ENCODE peak calls at places on chromosomes 3 and 15, in eight cellular contexts. One of them, this sample, is unnamed.

GRCh38 chr3:27485853-27486252 is 1.7 kb upstream of the SLC4A7 start:
- DNase-seq in tibial nerve: no peak
- DNase-seq in A549: no peak
- DNase-seq in cardiac muscle cell: no peak
- DNase-seq in SJSA1: no peak
- DNase-seq in coronary artery: no peak
- DNase-seq in body of pancreas: no peak
- DNase-seq in IMR-90: no peak
- DNase-seq in this sample: no peak

GRCh38 chr3:127764301-127764700 is 58.0 kb downstream of the MGLL start:
- DNase-seq in IMR-90: no peak
- DNase-seq in A549: no peak
- DNase-seq in cardiac muscle cell: no peak
- DNase-seq in body of pancreas: no peak
- DNase-seq in coronary artery: no peak
- DNase-seq in SJSA1: no peak
- DNase-seq in tibial nerve: no peak
- DNase-seq in this sample: peak; percentile 35

GRCh38 chr3:52385157-52385556 is 59.7 kb downstream of the SEMA3G start:
- DNase-seq in IMR-90: peak; percentile 41
- DNase-seq in SJSA1: no peak
- DNase-seq in cardiac muscle cell: peak; percentile 30
- DNase-seq in tibial nerve: no peak
- DNase-seq in coronary artery: no peak
- DNase-seq in body of pancreas: no peak
- DNase-seq in A549: peak; percentile 64
- DNase-seq in this sample: no peak

GRCh38 chr3:157782236-157782635 is 279.0 kb upstream of the VEPH1 start:
- DNase-seq in body of pancreas: no peak
- DNase-seq in A549: no peak
- DNase-seq in IMR-90: peak; percentile 19
- DNase-seq in cardiac muscle cell: peak; percentile 29
- DNase-seq in tibial nerve: no peak
- DNase-seq in SJSA1: no peak
- DNase-seq in coronary artery: no peak
- DNase-seq in this sample: no peak

GRCh38 chr3:182740710-182741109 is 52.6 kb upstream of the ATP11B start:
- DNase-seq in SJSA1: no peak
- DNase-seq in IMR-90: no peak
- DNase-seq in cardiac muscle cell: no peak
- DNase-seq in tibial nerve: no peak
- DNase-seq in body of pancreas: no peak
- DNase-seq in coronary artery: no peak
- DNase-seq in A549: no peak
- DNase-seq in this sample: no peak

GRCh38 chr3:188792788-188793187 is 379.0 kb upstream of the TPRG1 start:
- DNase-seq in A549: no peak
- DNase-seq in IMR-90: peak; percentile 27
- DNase-seq in cardiac muscle cell: peak; percentile 56
- DNase-seq in coronary artery: no peak
- DNase-seq in body of pancreas: no peak
- DNase-seq in SJSA1: no peak
- DNase-seq in tibial nerve: no peak
- DNase-seq in this sample: peak; percentile 53

GRCh38 chr3:197746214-197746613 is 3.5 kb upstream of the FYTTD1 start:
- DNase-seq in A549: no peak
- DNase-seq in tibial nerve: no peak
- DNase-seq in coronary artery: no peak
- DNase-seq in IMR-90: peak; percentile 19
- DNase-seq in body of pancreas: no peak
- DNase-seq in SJSA1: no peak
- DNase-seq in cardiac muscle cell: no peak
- DNase-seq in this sample: no peak

GRCh38 chr15:87345955-87346354 is 910.6 kb downstream of the NTRK3 start:
- DNase-seq in A549: no peak
- DNase-seq in IMR-90: no peak
- DNase-seq in tibial nerve: no peak
- DNase-seq in cardiac muscle cell: no peak
- DNase-seq in body of pancreas: no peak
- DNase-seq in SJSA1: no peak
- DNase-seq in coronary artery: no peak
- DNase-seq in this sample: no peak

GRCh38 chr15:91968610-91969009 is 115.1 kb downstream of the SLCO3A1 start:
- DNase-seq in IMR-90: no peak
- DNase-seq in body of pancreas: no peak
- DNase-seq in SJSA1: no peak
- DNase-seq in tibial nerve: no peak
- DNase-seq in coronary artery: no peak
- DNase-seq in A549: no peak
- DNase-seq in cardiac muscle cell: no peak
- DNase-seq in this sample: no peak

GRCh38 chr15:27853624-27854455 is 245.3 kb downstream of the OCA2 start:
- DNase-seq in coronary artery: no peak
- DNase-seq in tibial nerve: no peak
- DNase-seq in SJSA1: no peak
- DNase-seq in cardiac muscle cell: no peak
- DNase-seq in body of pancreas: no peak
- DNase-seq in A549: no peak
- DNase-seq in IMR-90: no peak
- DNase-seq in this sample: no peak

GRCh38 chr15:59294574-59294960 is 78.1 kb downstream of the MYO1E start:
- DNase-seq in cardiac muscle cell: peak; percentile 41
- DNase-seq in coronary artery: no peak
- DNase-seq in SJSA1: peak; percentile 93
- DNase-seq in A549: no peak
- DNase-seq in tibial nerve: no peak
- DNase-seq in body of pancreas: no peak
- DNase-seq in IMR-90: no peak
- DNase-seq in this sample: no peak

GRCh38 chr3:124985358-124985757 is 50.8 kb upstream of the MUC13 start:
- DNase-seq in SJSA1: peak; percentile 86
- DNase-seq in IMR-90: peak; percentile 83
- DNase-seq in coronary artery: no peak
- DNase-seq in body of pancreas: no peak
- DNase-seq in A549: peak; percentile 33
- DNase-seq in cardiac muscle cell: peak; percentile 73
- DNase-seq in tibial nerve: no peak
- DNase-seq in this sample: no peak

DNA sequence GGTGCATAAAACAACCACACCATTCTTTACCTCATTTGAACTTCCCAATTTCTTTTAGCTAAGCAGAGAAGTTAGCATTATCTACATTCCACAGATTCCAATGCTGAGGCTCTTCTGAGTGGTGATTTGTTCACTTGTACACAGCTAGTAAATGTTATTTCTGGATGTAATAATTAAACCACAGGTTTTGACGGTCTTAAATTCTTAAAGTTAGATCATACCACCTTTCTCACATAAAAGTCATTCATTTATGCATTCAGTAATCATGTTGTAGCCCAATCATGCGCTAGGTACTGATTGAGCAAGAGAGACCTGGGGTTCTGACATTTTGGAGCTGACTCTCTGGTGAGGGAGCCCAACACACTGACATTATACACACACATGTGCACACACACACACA is 102.5 kb downstream of the SST start:
- DNase-seq in tibial nerve: no peak
- DNase-seq in A549: no peak
- DNase-seq in IMR-90: peak; percentile 57
- DNase-seq in cardiac muscle cell: peak; percentile 88
- DNase-seq in SJSA1: peak; percentile 78
- DNase-seq in body of pancreas: no peak
- DNase-seq in coronary artery: no peak
- DNase-seq in this sample: no peak
- H3K27ac ChIP-seq in tibial nerve: no peak overlapping the region
- H3K27ac ChIP-seq in A549: no peak overlapping the region
- H3K27ac ChIP-seq in IMR-90: peak overlapping the region; percentile 69
- H3K27ac ChIP-seq in cardiac muscle cell: peak overlapping the region; percentile 13
- H3K27ac ChIP-seq in SJSA1: peak overlapping the region; percentile 86
- H3K27ac ChIP-seq in body of pancreas: no peak overlapping the region
- H3K27ac ChIP-seq in coronary artery: no peak overlapping the region
- H3K27ac ChIP-seq in this sample: no peak overlapping the region

GRCh38 chr3:178901204-178901603 is 170.4 kb downstream of the ZMAT3 start:
- DNase-seq in IMR-90: no peak
- DNase-seq in A549: no peak
- DNase-seq in coronary artery: no peak
- DNase-seq in SJSA1: no peak
- DNase-seq in tibial nerve: no peak
- DNase-seq in cardiac muscle cell: no peak
- DNase-seq in body of pancreas: no peak
- DNase-seq in this sample: no peak
- H3K27ac ChIP-seq in IMR-90: no peak overlapping the region
- H3K27ac ChIP-seq in A549: no peak overlapping the region
- H3K27ac ChIP-seq in coronary artery: no peak overlapping the region
- H3K27ac ChIP-seq in SJSA1: no peak overlapping the region
- H3K27ac ChIP-seq in tibial nerve: no peak overlapping the region
- H3K27ac ChIP-seq in cardiac muscle cell: no peak overlapping the region
- H3K27ac ChIP-seq in body of pancreas: no peak overlapping the region
- H3K27ac ChIP-seq in this sample: no peak overlapping the region

DNA sequence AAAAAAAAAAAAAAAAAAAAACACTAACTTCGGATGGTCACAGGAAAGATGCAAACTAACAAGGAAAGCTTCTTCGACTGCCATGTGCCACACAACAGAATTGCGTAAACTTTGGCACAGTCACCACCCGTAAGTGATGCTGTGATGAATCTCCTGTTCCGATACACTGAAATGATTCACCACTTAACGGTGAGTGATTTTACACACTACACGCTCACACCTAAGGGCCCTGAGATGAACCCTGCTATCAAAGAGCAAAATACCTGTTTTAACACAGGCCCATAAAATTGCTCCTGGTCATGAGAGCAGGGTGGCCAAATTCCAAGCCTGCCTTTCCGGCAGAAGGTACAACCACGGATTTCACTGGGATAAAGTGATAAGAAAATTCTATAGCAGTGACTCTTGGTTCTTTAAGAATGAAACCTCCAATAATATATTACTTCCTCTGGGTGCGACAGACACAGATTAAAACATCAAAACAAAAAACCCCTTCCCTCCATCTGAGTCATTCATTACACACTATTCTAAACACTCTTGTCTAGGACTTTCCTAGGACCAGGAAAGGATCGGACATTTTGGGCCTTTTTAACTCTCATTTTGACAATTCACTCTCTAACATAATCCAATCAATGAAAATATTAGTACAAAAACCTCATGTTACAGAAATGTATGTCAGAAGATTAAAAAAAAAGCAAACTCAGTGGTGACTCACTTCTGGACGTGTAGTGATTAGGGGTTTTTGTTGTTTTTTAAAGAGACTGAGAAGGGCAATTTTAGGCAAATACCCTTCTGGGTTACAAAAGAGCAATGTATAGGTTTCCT is 28.3 kb downstream of the LRIG1 start:
- DNase-seq in tibial nerve: no peak
- DNase-seq in SJSA1: peak; percentile 84
- DNase-seq in cardiac muscle cell: peak; percentile 53
- DNase-seq in coronary artery: no peak
- DNase-seq in IMR-90: peak; percentile 88
- DNase-seq in body of pancreas: no peak
- DNase-seq in A549: peak; percentile 38
- DNase-seq in this sample: no peak
- H3K27ac ChIP-seq in tibial nerve: no peak overlapping the region
- H3K27ac ChIP-seq in SJSA1: peak overlapping the region; percentile 88
- H3K27ac ChIP-seq in cardiac muscle cell: no peak overlapping the region
- H3K27ac ChIP-seq in coronary artery: peak overlapping the region; percentile 57
- H3K27ac ChIP-seq in IMR-90: peak overlapping the region; percentile 25
- H3K27ac ChIP-seq in body of pancreas: no peak overlapping the region
- H3K27ac ChIP-seq in A549: no peak overlapping the region
- H3K27ac ChIP-seq in this sample: no peak overlapping the region

DNA sequence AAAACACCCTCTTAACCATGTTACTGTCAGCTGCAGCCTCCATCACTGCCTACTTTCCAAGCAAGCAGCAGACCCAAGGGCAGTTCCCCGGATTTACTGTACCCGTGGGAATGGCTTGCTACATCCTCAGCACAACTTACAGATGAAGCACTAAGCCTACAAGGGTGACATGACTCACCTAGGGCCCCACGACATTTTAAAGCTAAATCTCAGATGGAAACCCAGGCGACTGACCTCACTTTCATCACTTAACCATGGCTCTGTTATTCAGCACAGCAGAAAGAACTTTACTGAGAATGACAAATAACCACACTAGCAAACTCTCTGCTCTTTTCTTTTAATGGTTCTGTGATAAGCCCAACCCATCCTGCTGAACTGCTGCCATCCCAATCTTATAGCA is 65.6 kb downstream of the SUMF1 start:
- DNase-seq in A549: no peak
- DNase-seq in SJSA1: no peak
- DNase-seq in cardiac muscle cell: no peak
- DNase-seq in coronary artery: no peak
- DNase-seq in IMR-90: no peak
- DNase-seq in tibial nerve: no peak
- DNase-seq in body of pancreas: no peak
- DNase-seq in this sample: no peak
- H3K27ac ChIP-seq in A549: no peak overlapping the region
- H3K27ac ChIP-seq in SJSA1: no peak overlapping the region
- H3K27ac ChIP-seq in cardiac muscle cell: no peak overlapping the region
- H3K27ac ChIP-seq in coronary artery: no peak overlapping the region
- H3K27ac ChIP-seq in IMR-90: no peak overlapping the region
- H3K27ac ChIP-seq in tibial nerve: no peak overlapping the region
- H3K27ac ChIP-seq in body of pancreas: no peak overlapping the region
- H3K27ac ChIP-seq in this sample: no peak overlapping the region

GRCh38 chr3:171753665-171754408 is 56.4 kb downstream of the PLD1 start:
- DNase-seq in A549: no peak
- DNase-seq in coronary artery: no peak
- DNase-seq in IMR-90: peak; percentile 86
- DNase-seq in body of pancreas: no peak
- DNase-seq in SJSA1: no peak
- DNase-seq in tibial nerve: no peak
- DNase-seq in cardiac muscle cell: peak; percentile 61
- DNase-seq in this sample: no peak
- H3K27ac ChIP-seq in A549: no peak overlapping the region
- H3K27ac ChIP-seq in coronary artery: no peak overlapping the region
- H3K27ac ChIP-seq in IMR-90: no peak overlapping the region
- H3K27ac ChIP-seq in body of pancreas: no peak overlapping the region
- H3K27ac ChIP-seq in SJSA1: no peak overlapping the region
- H3K27ac ChIP-seq in tibial nerve: no peak overlapping the region
- H3K27ac ChIP-seq in cardiac muscle cell: no peak overlapping the region
- H3K27ac ChIP-seq in this sample: no peak overlapping the region

GRCh38 chr15:71252036-71252898 is 137.0 kb downstream of the THSD4 start:
- DNase-seq in SJSA1: no peak
- DNase-seq in A549: peak; percentile 85
- DNase-seq in tibial nerve: no peak
- DNase-seq in body of pancreas: no peak
- DNase-seq in cardiac muscle cell: peak; percentile 59
- DNase-seq in IMR-90: peak; percentile 56
- DNase-seq in coronary artery: no peak
- DNase-seq in this sample: no peak

GRCh38 chr15:71254503-71254902 is 139.2 kb downstream of the THSD4 start:
- DNase-seq in tibial nerve: no peak
- DNase-seq in IMR-90: peak; percentile 26
- DNase-seq in cardiac muscle cell: no peak
- DNase-seq in A549: no peak
- DNase-seq in SJSA1: no peak
- DNase-seq in coronary artery: no peak
- DNase-seq in body of pancreas: no peak
- DNase-seq in this sample: no peak

GRCh38 chr15:71261418-71261817 is 146.1 kb downstream of the THSD4 start:
- DNase-seq in coronary artery: no peak
- DNase-seq in tibial nerve: no peak
- DNase-seq in cardiac muscle cell: no peak
- DNase-seq in body of pancreas: no peak
- DNase-seq in SJSA1: no peak
- DNase-seq in IMR-90: no peak
- DNase-seq in A549: no peak
- DNase-seq in this sample: no peak

GRCh38 chr15:71259866-71260265 is 144.6 kb downstream of the THSD4 start:
- DNase-seq in IMR-90: no peak
- DNase-seq in coronary artery: no peak
- DNase-seq in cardiac muscle cell: no peak
- DNase-seq in body of pancreas: no peak
- DNase-seq in A549: no peak
- DNase-seq in tibial nerve: no peak
- DNase-seq in SJSA1: no peak
- DNase-seq in this sample: no peak

GRCh38 chr15:71256934-71257333 is 141.7 kb downstream of the THSD4 start:
- DNase-seq in cardiac muscle cell: no peak
- DNase-seq in IMR-90: no peak
- DNase-seq in tibial nerve: no peak
- DNase-seq in SJSA1: no peak
- DNase-seq in A549: no peak
- DNase-seq in body of pancreas: no peak
- DNase-seq in coronary artery: no peak
- DNase-seq in this sample: no peak
- H3K27ac ChIP-seq in cardiac muscle cell: no peak overlapping the region
- H3K27ac ChIP-seq in IMR-90: no peak overlapping the region
- H3K27ac ChIP-seq in tibial nerve: no peak overlapping the region
- H3K27ac ChIP-seq in SJSA1: no peak overlapping the region
- H3K27ac ChIP-seq in A549: no peak overlapping the region
- H3K27ac ChIP-seq in body of pancreas: no peak overlapping the region
- H3K27ac ChIP-seq in coronary artery: no peak overlapping the region
- H3K27ac ChIP-seq in this sample: no peak overlapping the region